ENCODE peak calls at places on chromosome 12, in ten cellular contexts. F is T follicular helper cell, A is amniotic epithelial cell, M is endothelial cell, Z is AG10803, H is HFFc6, X is gastrocnemius medialis, V is H4, U is NAMALWA, I is IMR-90. Y is an unnamed sample.

GRCh38 chr12:59444932-59445331 is 150.9 kb upstream of the SLC16A7 start:
- DNase-seq in F (peak), I (peak), U (peak), A (peak), H (peak), Z (peak), M (no peak), X (no peak), V (no peak), Y (no peak)

GRCh38 chr12:109448707-109449390 is 28.3 kb downstream of the KCTD10 start:
- DNase-seq in X (no peak), V (no peak), Z (peak), F (no peak), I (no peak), H (no peak), A (no peak), U (no peak), M (no peak), Y (no peak)

GRCh38 chr12:44217146-44217883 is 381.4 kb downstream of the TMEM117 start:
- DNase-seq in X (no peak), F (no peak), H (no peak), Z (no peak), V (no peak), I (peak), M (no peak), U (no peak), A (no peak), Y (no peak)

GRCh38 chr12:34400986-34401658 is 378.8 kb downstream of the ALG10 start:
- DNase-seq in A (no peak), M (peak), U (no peak), F (no peak), X (no peak), V (peak), Z (no peak), H (no peak), I (no peak), Y (no peak)

GRCh38 chr12:47221256-47222023 is 141.7 kb upstream of the AMIGO2 start:
- DNase-seq in A (peak), U (no peak), V (no peak), M (no peak), F (no peak), Z (no peak), H (no peak), I (no peak), X (no peak), Y (no peak)

GRCh38 chr12:15636060-15636890 is 152.9 kb downstream of the EPS8 start:
- DNase-seq in X (no peak), Z (no peak), F (no peak), A (no peak), I (no peak), V (no peak), U (no peak), M (no peak), H (no peak), Y (no peak)

GRCh38 chr12:122318607-122319311 is 52.5 kb upstream of the VPS33A start:
- DNase-seq in F (no peak), V (peak), A (peak), U (no peak), I (peak), H (peak), M (no peak), Z (peak), X (no peak), Y (no peak)

GRCh38 chr12:91894911-91895310 is 250.7 kb downstream of the BTG1 start:
- DNase-seq in V (no peak), X (no peak), A (no peak), H (no peak), U (no peak), Z (no peak), I (no peak), M (no peak), F (no peak), Y (no peak)

GRCh38 chr12:58530421-58531067 is 389.8 kb downstream of the LRIG3 start:
- DNase-seq in Z (peak), F (no peak), I (peak), X (no peak), V (peak), H (peak), U (no peak), M (no peak), A (peak), Y (no peak)

GRCh38 chr12:78118036-78118435 is 287.3 kb downstream of the NAV3 start:
- DNase-seq in I (no peak), F (no peak), X (no peak), U (no peak), Z (peak), H (no peak), A (peak), M (no peak), V (no peak), Y (no peak)

GRCh38 chr12:30794591-30795409 is 40.0 kb upstream of the CAPRIN2 start:
- DNase-seq in M (no peak), V (peak), U (no peak), X (no peak), I (peak), H (peak), A (peak), Z (peak), F (no peak), Y (no peak)

GRCh38 chr12:57754411-57755193 is at the start of gene MARCHF9:
- DNase-seq in A (no peak), X (no peak), I (no peak), V (peak), F (peak), U (peak), Z (no peak), H (no peak), M (no peak), Y (peak)

GRCh38 chr12:91667698-91668097 is 477.9 kb downstream of the BTG1 start:
- DNase-seq in Z (no peak), A (no peak), V (no peak), M (no peak), U (no peak), I (no peak), F (no peak), X (no peak), H (no peak), Y (no peak)

GRCh38 chr12:49583361-49584094 is 15.6 kb upstream of the MCRS1 start:
- DNase-seq in H (no peak), X (no peak), U (no peak), F (no peak), A (peak), Z (peak), V (no peak), M (no peak), I (peak), Y (no peak)

GRCh38 chr12:7079826-7080125 is 12.5 kb downstream of the C1R start:
- DNase-seq in Z (peak), V (peak), A (peak), X (no peak), F (no peak), H (peak), I (peak), M (no peak), U (no peak), Y (no peak)

GRCh38 chr12:53231859-53232640 is at the start of gene RARG:
- DNase-seq in V (peak), X (no peak), U (peak), F (peak), M (no peak), H (peak), Z (peak), I (no peak), A (no peak), Y (peak)

GRCh38 chr12:112823582-112824149 is 32.1 kb downstream of the RPH3A start:
- DNase-seq in I (no peak), Z (no peak), X (no peak), U (no peak), F (no peak), V (no peak), M (no peak), H (no peak), A (no peak), Y (no peak)

GRCh38 chr12:31204995-31205582 is 120.9 kb downstream of the SINHCAF start:
- DNase-seq in V (no peak), U (peak), I (peak), Z (peak), X (no peak), A (peak), M (no peak), F (no peak), H (no peak), Y (no peak)

GRCh38 chr12:63208956-63209355 is 58.0 kb upstream of the AVPR1A start:
- DNase-seq in M (no peak), H (no peak), Z (no peak), A (no peak), F (no peak), I (no peak), U (no peak), X (no peak), V (no peak), Y (no peak)

GRCh38 chr12:89597210-89597609 is 71.4 kb upstream of the POC1B start:
- DNase-seq in I (no peak), Z (no peak), V (no peak), F (no peak), A (no peak), M (no peak), H (no peak), X (no peak), U (no peak), Y (no peak)

GRCh38 chr12:40099423-40099853 is 6.4 kb downstream of the SLC2A13 start:
- DNase-seq in V (no peak), A (peak), F (no peak), H (no peak), I (no peak), Z (no peak), U (no peak), X (no peak), M (no peak), Y (no peak)

GRCh38 chr12:102421801-102422583 is 58.4 kb downstream of the IGF1 start:
- DNase-seq in M (no peak), U (no peak), V (no peak), I (peak), X (no peak), A (no peak), Z (no peak), H (no peak), F (no peak), Y (no peak)

GRCh38 chr12:124779161-124780141 is 84.2 kb downstream of the SCARB1 start:
- DNase-seq in M (no peak), A (no peak), X (no peak), I (no peak), H (no peak), Z (no peak), F (no peak), U (peak), V (no peak), Y (no peak)

GRCh38 chr12:131091413-131091975 is 137.8 kb downstream of the ADGRD1 start:
- DNase-seq in I (no peak), V (no peak), M (no peak), X (no peak), H (no peak), A (no peak), U (no peak), F (no peak), Z (no peak), Y (no peak)

GRCh38 chr12:3034067-3034750 is 43.0 kb upstream of the TSPAN9 start:
- DNase-seq in A (peak), V (peak), F (no peak), M (peak), U (peak), X (peak), I (peak), H (peak), Z (peak), Y (no peak)

GRCh38 chr12:70106347-70106746 is 136.9 kb upstream of the CNOT2 start:
- DNase-seq in F (no peak), V (no peak), U (no peak), A (no peak), Z (no peak), H (no peak), X (no peak), I (no peak), M (no peak), Y (no peak)

GRCh38 chr12:3821441-3821840 is 51.8 kb downstream of the PARP11 start:
- DNase-seq in X (no peak), F (no peak), I (no peak), V (no peak), A (no peak), M (no peak), Z (no peak), U (no peak), H (no peak), Y (no peak)

GRCh38 chr12:90854136-90854689 is 100.8 kb downstream of the CCER1 start:
- DNase-seq in F (no peak), H (peak), Z (peak), V (peak), X (no peak), M (peak), I (peak), U (peak), A (peak), Y (no peak)

GRCh38 chr12:74890237-74890599 is 319.4 kb downstream of the KCNC2 start:
- DNase-seq in A (peak), M (no peak), X (no peak), Z (peak), F (no peak), H (peak), V (peak), I (peak), U (no peak), Y (no peak)

GRCh38 chr12:132771126-132771838 is 9.7 kb upstream of the ANKLE2 start:
- DNase-seq in Z (peak), H (no peak), V (no peak), X (no peak), A (peak), U (peak), I (peak), M (no peak), F (peak), Y (peak)

GRCh38 chr12:44247588-44247987 is 411.7 kb downstream of the TMEM117 start:
- DNase-seq in M (no peak), A (no peak), H (no peak), I (no peak), V (no peak), U (peak), F (no peak), Z (no peak), X (no peak), Y (no peak)

GRCh38 chr12:45327823-45328383 is 112.0 kb downstream of the ANO6 start:
- DNase-seq in A (peak), V (no peak), X (no peak), I (peak), U (no peak), F (no peak), Z (no peak), H (peak), M (peak), Y (no peak)

GRCh38 chr12:127416796-127417195 is 850.2 kb upstream of the TMEM132C start:
- DNase-seq in A (no peak), Z (no peak), V (no peak), X (no peak), H (peak), F (no peak), U (no peak), M (no peak), I (peak), Y (no peak)

GRCh38 chr12:89417246-89417977 is 65.1 kb upstream of the DUSP6 start:
- DNase-seq in Z (peak), H (peak), A (peak), M (no peak), X (no peak), U (no peak), I (peak), V (no peak), F (no peak), Y (no peak)

GRCh38 chr12:133236556-133236955 is 879 bp upstream of the ANHX start:
- DNase-seq in I (no peak), V (no peak), A (no peak), U (no peak), M (no peak), X (no peak), Z (no peak), F (no peak), H (no peak), Y (no peak)

Y was measured in T-helper 22 cell.